ENCODE peak calls at places on chromosomes 1 and 21, in four cellular contexts. One of them, this sample, is unnamed.

GRCh38 chr1:157095091-157095490 is 4.5 kb downstream of the ETV3L start:
- DNase-seq in A549: no peak
- DNase-seq in K562: no peak
- DNase-seq in GM12878: no peak
- DNase-seq in this sample: no peak

GRCh38 chr1:207711285-207711684 is 40.6 kb upstream of the CD46 start:
- DNase-seq in GM12878: no peak
- DNase-seq in A549: peak
- DNase-seq in K562: peak
- DNase-seq in this sample: peak

GRCh38 chr1:32801096-32801713 is 16.0 kb downstream of the YARS1 start:
- DNase-seq in A549: no peak
- DNase-seq in K562: no peak
- DNase-seq in GM12878: no peak
- DNase-seq in this sample: no peak

GRCh38 chr1:86068126-86068805 is 88.3 kb downstream of the COL24A1 start:
- DNase-seq in K562: no peak
- DNase-seq in GM12878: no peak
- DNase-seq in A549: no peak
- DNase-seq in this sample: no peak

GRCh38 chr1:229556551-229556950 is 2.0 kb downstream of the ABCB10 start:
- DNase-seq in K562: no peak
- DNase-seq in GM12878: no peak
- DNase-seq in A549: no peak
- DNase-seq in this sample: peak

GRCh38 chr1:209870151-209870831 is 42.5 kb downstream of the UTP25 start:
- DNase-seq in K562: no peak
- DNase-seq in A549: no peak
- DNase-seq in GM12878: no peak
- DNase-seq in this sample: no peak

GRCh38 chr1:110176299-110176956 is 26.1 kb downstream of the SLC6A17 start:
- DNase-seq in GM12878: no peak
- DNase-seq in A549: no peak
- DNase-seq in K562: no peak
- DNase-seq in this sample: no peak

GRCh38 chr1:115068780-115069179 is 20.5 kb downstream of the TSPAN2 start:
- DNase-seq in A549: no peak
- DNase-seq in GM12878: no peak
- DNase-seq in K562: no peak
- DNase-seq in this sample: no peak

GRCh38 chr1:243924188-243924587 is 74.1 kb upstream of the AKT3 start:
- DNase-seq in GM12878: no peak
- DNase-seq in K562: no peak
- DNase-seq in A549: peak
- DNase-seq in this sample: no peak

GRCh38 chr1:40836283-40836682 is 25.9 kb downstream of the CITED4 start:
- DNase-seq in A549: no peak
- DNase-seq in K562: no peak
- DNase-seq in GM12878: no peak
- DNase-seq in this sample: no peak

GRCh38 chr1:40834968-40835545 is 27.1 kb downstream of the CITED4 start:
- DNase-seq in A549: no peak
- DNase-seq in GM12878: no peak
- DNase-seq in K562: no peak
- DNase-seq in this sample: no peak

GRCh38 chr1:40831001-40831732 is 31.0 kb downstream of the CITED4 start:
- DNase-seq in K562: no peak
- DNase-seq in GM12878: no peak
- DNase-seq in A549: no peak
- DNase-seq in this sample: no peak

GRCh38 chr1:40830419-40830943 is 31.7 kb downstream of the CITED4 start:
- DNase-seq in GM12878: no peak
- DNase-seq in A549: no peak
- DNase-seq in K562: no peak
- DNase-seq in this sample: no peak

DNA sequence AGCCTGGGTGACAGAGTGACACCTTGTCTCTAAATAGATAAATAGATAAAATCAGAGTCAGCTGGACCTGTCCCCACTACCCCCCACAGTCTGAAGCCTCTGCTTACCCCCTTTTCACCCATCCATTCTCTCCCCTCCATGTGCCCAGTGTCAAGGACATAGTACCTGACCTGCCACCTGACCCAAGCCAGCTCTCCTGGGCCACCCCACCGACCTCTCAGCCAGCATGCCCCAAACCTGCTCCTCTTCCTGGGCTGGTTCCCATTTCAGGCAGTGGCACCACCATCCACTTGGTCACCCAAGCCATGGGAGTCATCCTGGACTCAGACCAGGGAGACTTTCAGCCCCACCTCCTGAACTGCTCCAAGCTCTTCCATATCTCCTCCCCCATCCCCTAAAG is 28.2 kb downstream of the CITED4 start:
- DNase-seq in A549: no peak
- DNase-seq in K562: no peak
- DNase-seq in GM12878: no peak
- DNase-seq in this sample: no peak
- TF ChIP-seq CHD4 in A549: no peak
- TF ChIP-seq CHD4 in K562: no peak
- TF ChIP-seq CHD4 in GM12878: no peak
- TF ChIP-seq CHD4 in this sample: no peak

GRCh38 chr1:54996869-54997710 is 1.6 kb upstream of the BSND start:
- DNase-seq in GM12878: no peak
- DNase-seq in A549: no peak
- DNase-seq in K562: peak
- DNase-seq in this sample: no peak

GRCh38 chr1:55000110-55000815 is 1.5 kb downstream of the BSND start:
- DNase-seq in A549: no peak
- DNase-seq in GM12878: no peak
- DNase-seq in K562: no peak
- DNase-seq in this sample: no peak

GRCh38 chr1:54998100-54998499 is 633 bp upstream of the BSND start:
- DNase-seq in K562: no peak
- DNase-seq in A549: no peak
- DNase-seq in GM12878: no peak
- DNase-seq in this sample: no peak

GRCh38 chr1:54997711-54997986 is 1.1 kb upstream of the BSND start:
- DNase-seq in A549: no peak
- DNase-seq in GM12878: no peak
- DNase-seq in K562: no peak
- DNase-seq in this sample: no peak

DNA sequence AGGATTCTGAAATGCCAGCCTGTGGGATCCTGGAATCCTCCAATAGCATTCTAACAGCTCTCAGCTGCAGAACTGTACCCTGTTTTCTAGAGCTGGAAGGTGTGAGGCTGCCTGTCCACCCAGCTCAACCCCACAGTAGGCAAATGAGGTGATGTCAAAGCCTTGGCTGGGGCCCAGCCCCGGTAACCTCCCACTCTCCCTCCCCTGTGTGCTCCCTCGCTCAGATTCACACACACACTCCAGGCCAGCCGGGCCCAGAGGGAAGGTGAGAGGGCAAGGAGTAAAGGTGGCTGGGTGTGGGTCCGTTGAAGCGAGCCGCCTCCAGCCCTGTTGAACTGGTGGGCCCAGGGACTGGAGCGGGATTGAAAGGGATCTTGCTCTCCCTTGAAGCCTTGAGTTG is at the start of gene BSND:
- DNase-seq in K562: peak
- DNase-seq in GM12878: no peak
- DNase-seq in A549: no peak
- DNase-seq in this sample: no peak
- TF ChIP-seq CHD4 in K562: no peak
- TF ChIP-seq CHD4 in GM12878: no peak
- TF ChIP-seq CHD4 in A549: no peak
- TF ChIP-seq CHD4 in this sample: no peak

GRCh38 chr21:15272171-15272570 is 207.4 kb upstream of the NRIP1 start:
- DNase-seq in A549: no peak
- DNase-seq in GM12878: no peak
- DNase-seq in K562: no peak
- DNase-seq in this sample: no peak
- TF ChIP-seq CHD4 in A549: no peak
- TF ChIP-seq CHD4 in GM12878: no peak
- TF ChIP-seq CHD4 in K562: no peak
- TF ChIP-seq CHD4 in this sample: no peak

GRCh38 chr1:159952932-159953331 is 1.1 kb downstream of the SLAMF9 start:
- DNase-seq in A549: no peak
- DNase-seq in GM12878: no peak
- DNase-seq in K562: no peak
- DNase-seq in this sample: no peak

GRCh38 chr1:159955456-159955855 is 1.4 kb upstream of the SLAMF9 start:
- DNase-seq in K562: no peak
- DNase-seq in GM12878: no peak
- DNase-seq in A549: no peak
- DNase-seq in this sample: no peak

GRCh38 chr1:159951551-159951950 is 2.5 kb downstream of the SLAMF9 start:
- DNase-seq in GM12878: no peak
- DNase-seq in A549: no peak
- DNase-seq in K562: no peak
- DNase-seq in this sample: no peak

GRCh38 chr1:159951016-159951415 is 3.0 kb downstream of the SLAMF9 start:
- DNase-seq in GM12878: no peak
- DNase-seq in A549: no peak
- DNase-seq in K562: no peak
- DNase-seq in this sample: no peak

GRCh38 chr1:159953866-159954515 is at the start of gene SLAMF9:
- DNase-seq in GM12878: no peak
- DNase-seq in A549: peak
- DNase-seq in K562: no peak
- DNase-seq in this sample: no peak
- TF ChIP-seq CHD4 in GM12878: no peak
- TF ChIP-seq CHD4 in A549: no peak
- TF ChIP-seq CHD4 in K562: no peak
- TF ChIP-seq CHD4 in this sample: no peak